ENCODE peak calls at places on chromosomes 2 and 18, in seven cellular contexts. One of them, this sample, is unnamed.

GRCh38 chr2:216043949-216044348 is 30.6 kb upstream of the MREG start:
- DNase-seq in activated CD8-positive, alpha-beta T cell treated with anti-CD3 and anti-CD28 coated beads for 36 hours: no peak
- DNase-seq in pancreas: no peak
- DNase-seq in H9: no peak
- DNase-seq in hepatocyte: no peak
- DNase-seq in body of pancreas: no peak
- DNase-seq in gastrocnemius medialis: no peak
- DNase-seq in this sample: no peak

GRCh38 chr2:65604246-65604645 is 171.8 kb upstream of the SPRED2 start:
- DNase-seq in activated CD8-positive, alpha-beta T cell treated with anti-CD3 and anti-CD28 coated beads for 36 hours: no peak
- DNase-seq in H9: no peak
- DNase-seq in pancreas: no peak
- DNase-seq in gastrocnemius medialis: no peak
- DNase-seq in body of pancreas: no peak
- DNase-seq in hepatocyte: no peak
- DNase-seq in this sample: peak

GRCh38 chr2:219445220-219445631 is 10.6 kb downstream of the SPEG start:
- DNase-seq in H9: no peak
- DNase-seq in pancreas: no peak
- DNase-seq in hepatocyte: no peak
- DNase-seq in body of pancreas: no peak
- DNase-seq in gastrocnemius medialis: no peak
- DNase-seq in activated CD8-positive, alpha-beta T cell treated with anti-CD3 and anti-CD28 coated beads for 36 hours: no peak
- DNase-seq in this sample: no peak

GRCh38 chr2:203840816-203841215 is 26.8 kb upstream of the CTLA4 start:
- DNase-seq in activated CD8-positive, alpha-beta T cell treated with anti-CD3 and anti-CD28 coated beads for 36 hours: peak
- DNase-seq in hepatocyte: no peak
- DNase-seq in body of pancreas: no peak
- DNase-seq in H9: no peak
- DNase-seq in gastrocnemius medialis: no peak
- DNase-seq in pancreas: no peak
- DNase-seq in this sample: no peak

GRCh38 chr2:33033524-33034150 is 86.9 kb downstream of the LTBP1 start:
- DNase-seq in pancreas: no peak
- DNase-seq in body of pancreas: no peak
- DNase-seq in gastrocnemius medialis: no peak
- DNase-seq in hepatocyte: peak
- DNase-seq in activated CD8-positive, alpha-beta T cell treated with anti-CD3 and anti-CD28 coated beads for 36 hours: no peak
- DNase-seq in H9: no peak
- DNase-seq in this sample: peak

GRCh38 chr18:2522112-2522511 is 49.2 kb downstream of the METTL4 start:
- DNase-seq in activated CD8-positive, alpha-beta T cell treated with anti-CD3 and anti-CD28 coated beads for 36 hours: no peak
- DNase-seq in gastrocnemius medialis: no peak
- DNase-seq in H9: no peak
- DNase-seq in hepatocyte: no peak
- DNase-seq in pancreas: no peak
- DNase-seq in body of pancreas: no peak
- DNase-seq in this sample: no peak

GRCh38 chr2:105746177-105747080 is 1.7 kb downstream of the NCK2 start:
- DNase-seq in H9: peak
- DNase-seq in body of pancreas: peak
- DNase-seq in gastrocnemius medialis: peak
- DNase-seq in activated CD8-positive, alpha-beta T cell treated with anti-CD3 and anti-CD28 coated beads for 36 hours: peak
- DNase-seq in pancreas: peak
- DNase-seq in hepatocyte: peak
- DNase-seq in this sample: peak

GRCh38 chr2:158905824-158906223 is 62.6 kb upstream of the TANC1 start:
- DNase-seq in hepatocyte: no peak
- DNase-seq in gastrocnemius medialis: no peak
- DNase-seq in body of pancreas: no peak
- DNase-seq in H9: no peak
- DNase-seq in activated CD8-positive, alpha-beta T cell treated with anti-CD3 and anti-CD28 coated beads for 36 hours: no peak
- DNase-seq in pancreas: no peak
- DNase-seq in this sample: no peak

GRCh38 chr18:23805898-23806297 is 116.6 kb downstream of the LAMA3 start:
- DNase-seq in H9: no peak
- DNase-seq in hepatocyte: no peak
- DNase-seq in body of pancreas: no peak
- DNase-seq in pancreas: no peak
- DNase-seq in activated CD8-positive, alpha-beta T cell treated with anti-CD3 and anti-CD28 coated beads for 36 hours: no peak
- DNase-seq in gastrocnemius medialis: no peak
- DNase-seq in this sample: peak

GRCh38 chr18:36109737-36110136 is 19.4 kb downstream of the SLC39A6 start:
- DNase-seq in gastrocnemius medialis: no peak
- DNase-seq in H9: no peak
- DNase-seq in pancreas: no peak
- DNase-seq in hepatocyte: no peak
- DNase-seq in body of pancreas: no peak
- DNase-seq in activated CD8-positive, alpha-beta T cell treated with anti-CD3 and anti-CD28 coated beads for 36 hours: no peak
- DNase-seq in this sample: no peak

GRCh38 chr18:8685141-8685913 is 20.0 kb upstream of the MTCL1 start:
- DNase-seq in hepatocyte: no peak
- DNase-seq in gastrocnemius medialis: no peak
- DNase-seq in activated CD8-positive, alpha-beta T cell treated with anti-CD3 and anti-CD28 coated beads for 36 hours: no peak
- DNase-seq in body of pancreas: no peak
- DNase-seq in H9: no peak
- DNase-seq in pancreas: no peak
- DNase-seq in this sample: peak

GRCh38 chr2:67626656-67627055 is 229.5 kb downstream of the ETAA1 start:
- DNase-seq in pancreas: no peak
- DNase-seq in activated CD8-positive, alpha-beta T cell treated with anti-CD3 and anti-CD28 coated beads for 36 hours: no peak
- DNase-seq in gastrocnemius medialis: no peak
- DNase-seq in hepatocyte: no peak
- DNase-seq in body of pancreas: no peak
- DNase-seq in H9: no peak
- DNase-seq in this sample: no peak

GRCh38 chr2:228369400-228370031 is 188.0 kb upstream of the SPHKAP start:
- DNase-seq in gastrocnemius medialis: no peak
- DNase-seq in hepatocyte: no peak
- DNase-seq in activated CD8-positive, alpha-beta T cell treated with anti-CD3 and anti-CD28 coated beads for 36 hours: no peak
- DNase-seq in H9: no peak
- DNase-seq in pancreas: peak
- DNase-seq in body of pancreas: peak
- DNase-seq in this sample: no peak

GRCh38 chr2:2577366-2577765 is 246.3 kb upstream of the MYT1L start:
- DNase-seq in pancreas: peak
- DNase-seq in H9: peak
- DNase-seq in gastrocnemius medialis: no peak
- DNase-seq in activated CD8-positive, alpha-beta T cell treated with anti-CD3 and anti-CD28 coated beads for 36 hours: no peak
- DNase-seq in body of pancreas: peak
- DNase-seq in hepatocyte: no peak
- DNase-seq in this sample: no peak

GRCh38 chr18:57579928-57580327 is 6.6 kb downstream of the FECH start:
- DNase-seq in hepatocyte: no peak
- DNase-seq in pancreas: no peak
- DNase-seq in activated CD8-positive, alpha-beta T cell treated with anti-CD3 and anti-CD28 coated beads for 36 hours: peak
- DNase-seq in body of pancreas: no peak
- DNase-seq in gastrocnemius medialis: no peak
- DNase-seq in H9: no peak
- DNase-seq in this sample: no peak

GRCh38 chr2:61764035-61764800 is 89.6 kb downstream of the FAM161A start:
- DNase-seq in gastrocnemius medialis: peak
- DNase-seq in body of pancreas: peak
- DNase-seq in hepatocyte: peak
- DNase-seq in activated CD8-positive, alpha-beta T cell treated with anti-CD3 and anti-CD28 coated beads for 36 hours: peak
- DNase-seq in H9: peak
- DNase-seq in pancreas: peak
- DNase-seq in this sample: peak

GRCh38 chr2:61758991-61759390 is 94.9 kb downstream of the FAM161A start:
- DNase-seq in gastrocnemius medialis: no peak
- DNase-seq in pancreas: no peak
- DNase-seq in H9: no peak
- DNase-seq in body of pancreas: no peak
- DNase-seq in activated CD8-positive, alpha-beta T cell treated with anti-CD3 and anti-CD28 coated beads for 36 hours: no peak
- DNase-seq in hepatocyte: peak
- DNase-seq in this sample: peak

GRCh38 chr2:61759718-61760117 is 94.1 kb downstream of the FAM161A start:
- DNase-seq in H9: no peak
- DNase-seq in gastrocnemius medialis: no peak
- DNase-seq in activated CD8-positive, alpha-beta T cell treated with anti-CD3 and anti-CD28 coated beads for 36 hours: no peak
- DNase-seq in body of pancreas: no peak
- DNase-seq in pancreas: no peak
- DNase-seq in hepatocyte: no peak
- DNase-seq in this sample: peak

GRCh38 chr2:61762292-61762691 is 91.6 kb downstream of the FAM161A start:
- DNase-seq in hepatocyte: no peak
- DNase-seq in H9: no peak
- DNase-seq in gastrocnemius medialis: no peak
- DNase-seq in pancreas: no peak
- DNase-seq in body of pancreas: no peak
- DNase-seq in activated CD8-positive, alpha-beta T cell treated with anti-CD3 and anti-CD28 coated beads for 36 hours: peak
- DNase-seq in this sample: no peak

DNA sequence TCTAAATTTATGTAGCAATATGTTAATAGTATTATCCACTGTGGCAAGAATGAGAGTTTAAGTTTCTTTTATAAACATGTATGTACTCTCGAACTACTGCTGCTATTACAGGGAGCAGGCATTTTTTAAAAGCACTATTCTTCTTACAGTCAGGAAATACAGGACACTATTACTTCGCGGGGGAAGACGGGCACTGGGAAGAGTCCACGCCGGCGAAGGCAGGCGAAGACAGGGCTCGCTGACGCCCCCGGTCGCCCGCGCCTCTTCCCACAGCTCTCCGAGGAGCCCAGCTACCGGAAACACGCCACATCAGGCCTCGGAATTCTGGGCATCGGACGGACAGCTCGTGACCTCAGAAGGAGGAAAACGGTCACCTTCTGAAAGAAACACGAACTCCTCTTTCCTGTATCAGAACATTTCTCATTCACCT is 90.2 kb downstream of the FAM161A start:
- DNase-seq in hepatocyte: peak
- DNase-seq in gastrocnemius medialis: peak
- DNase-seq in H9: no peak
- DNase-seq in activated CD8-positive, alpha-beta T cell treated with anti-CD3 and anti-CD28 coated beads for 36 hours: no peak
- DNase-seq in body of pancreas: peak
- DNase-seq in pancreas: peak
- DNase-seq in this sample: peak
- TF ChIP-seq CTCF in hepatocyte: no peak
- TF ChIP-seq CTCF in gastrocnemius medialis: no peak
- TF ChIP-seq CTCF in H9: peak
- TF ChIP-seq CTCF in activated CD8-positive, alpha-beta T cell treated with anti-CD3 and anti-CD28 coated beads for 36 hours: no peak
- TF ChIP-seq CTCF in body of pancreas: no peak
- TF ChIP-seq CTCF in pancreas: no peak
- TF ChIP-seq CTCF in this sample: no peak

GRCh38 chr18:46624127-46624526 is 32.9 kb downstream of the LOXHD1 start:
- DNase-seq in hepatocyte: no peak
- DNase-seq in activated CD8-positive, alpha-beta T cell treated with anti-CD3 and anti-CD28 coated beads for 36 hours: peak
- DNase-seq in pancreas: no peak
- DNase-seq in gastrocnemius medialis: no peak
- DNase-seq in body of pancreas: no peak
- DNase-seq in H9: no peak
- DNase-seq in this sample: no peak

GRCh38 chr18:46621871-46622270 is 35.1 kb downstream of the LOXHD1 start:
- DNase-seq in pancreas: no peak
- DNase-seq in body of pancreas: no peak
- DNase-seq in H9: no peak
- DNase-seq in gastrocnemius medialis: no peak
- DNase-seq in hepatocyte: no peak
- DNase-seq in activated CD8-positive, alpha-beta T cell treated with anti-CD3 and anti-CD28 coated beads for 36 hours: no peak
- DNase-seq in this sample: no peak

GRCh38 chr18:46623541-46623940 is 33.5 kb downstream of the LOXHD1 start:
- DNase-seq in activated CD8-positive, alpha-beta T cell treated with anti-CD3 and anti-CD28 coated beads for 36 hours: peak
- DNase-seq in hepatocyte: no peak
- DNase-seq in gastrocnemius medialis: no peak
- DNase-seq in H9: no peak
- DNase-seq in pancreas: no peak
- DNase-seq in body of pancreas: no peak
- DNase-seq in this sample: peak

GRCh38 chr18:46622451-46622850 is 34.6 kb downstream of the LOXHD1 start:
- DNase-seq in hepatocyte: no peak
- DNase-seq in gastrocnemius medialis: no peak
- DNase-seq in activated CD8-positive, alpha-beta T cell treated with anti-CD3 and anti-CD28 coated beads for 36 hours: no peak
- DNase-seq in pancreas: no peak
- DNase-seq in body of pancreas: no peak
- DNase-seq in H9: no peak
- DNase-seq in this sample: no peak

DNA sequence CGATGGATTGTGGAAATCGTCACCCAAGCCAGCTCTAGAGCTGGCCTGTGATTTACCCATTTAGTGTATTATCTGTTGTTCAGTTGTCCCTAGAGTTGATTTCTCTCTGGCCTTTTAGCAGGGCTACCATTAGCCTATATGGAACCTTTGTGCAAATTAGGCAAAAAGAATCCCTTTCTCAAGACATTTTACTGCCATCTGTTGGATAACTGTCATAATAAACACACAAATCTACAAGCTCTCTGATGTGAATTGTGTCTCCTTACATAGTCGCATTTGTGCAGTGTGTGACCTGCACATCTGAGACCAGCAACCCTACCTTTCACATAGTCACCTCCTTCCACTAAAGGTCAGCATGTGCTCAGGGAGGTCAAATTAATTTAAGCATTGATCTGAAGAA is 34.0 kb downstream of the LOXHD1 start:
- DNase-seq in body of pancreas: no peak
- DNase-seq in hepatocyte: no peak
- DNase-seq in H9: no peak
- DNase-seq in pancreas: no peak
- DNase-seq in gastrocnemius medialis: no peak
- DNase-seq in activated CD8-positive, alpha-beta T cell treated with anti-CD3 and anti-CD28 coated beads for 36 hours: no peak
- DNase-seq in this sample: peak
- TF ChIP-seq CTCF in body of pancreas: no peak
- TF ChIP-seq CTCF in hepatocyte: peak
- TF ChIP-seq CTCF in H9: no peak
- TF ChIP-seq CTCF in pancreas: no peak
- TF ChIP-seq CTCF in gastrocnemius medialis: no peak
- TF ChIP-seq CTCF in activated CD8-positive, alpha-beta T cell treated with anti-CD3 and anti-CD28 coated beads for 36 hours: no peak
- TF ChIP-seq CTCF in this sample: peak

DNA sequence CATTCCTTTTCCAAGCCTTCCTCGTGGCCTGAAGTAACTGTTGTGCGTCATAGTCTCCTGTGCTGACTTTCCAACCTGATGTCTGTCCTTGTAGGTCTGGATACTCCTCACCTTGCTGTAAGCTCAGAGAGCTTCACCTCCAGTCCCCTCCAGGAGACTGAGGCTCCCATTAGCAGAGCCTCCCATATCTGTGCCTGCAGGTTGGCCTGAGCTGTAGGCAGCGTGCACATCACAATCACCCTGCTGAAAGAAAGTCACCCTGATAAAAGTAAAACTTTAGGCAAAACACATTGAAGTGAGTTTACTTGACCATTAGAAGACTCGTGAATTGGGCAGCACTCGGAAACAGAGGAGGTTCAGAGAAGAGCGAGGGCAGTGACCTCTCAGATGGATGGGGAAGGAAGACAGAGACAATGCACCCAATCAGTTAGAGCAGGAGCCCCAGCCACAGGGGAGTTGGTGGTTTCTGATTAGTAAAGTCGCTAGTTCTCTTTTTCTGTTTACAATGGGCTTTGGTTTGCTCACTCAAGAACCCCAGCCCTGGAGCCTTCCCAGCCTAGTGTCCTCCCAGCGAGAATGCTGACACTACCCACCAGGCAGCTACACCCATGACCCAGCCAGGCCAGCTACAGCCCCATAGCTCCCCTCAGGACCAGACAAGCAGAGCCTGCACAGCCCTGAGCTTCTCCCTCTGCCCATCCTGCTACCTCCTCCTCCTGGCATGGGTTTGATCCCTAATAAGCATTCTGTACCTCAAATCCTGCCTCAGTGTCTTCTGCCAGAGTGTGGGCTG is 12.1 kb upstream of the TPO start:
- DNase-seq in body of pancreas: no peak
- DNase-seq in gastrocnemius medialis: no peak
- DNase-seq in H9: no peak
- DNase-seq in activated CD8-positive, alpha-beta T cell treated with anti-CD3 and anti-CD28 coated beads for 36 hours: no peak
- DNase-seq in pancreas: no peak
- DNase-seq in hepatocyte: no peak
- DNase-seq in this sample: no peak
- TF ChIP-seq CTCF in body of pancreas: no peak
- TF ChIP-seq CTCF in gastrocnemius medialis: no peak
- TF ChIP-seq CTCF in H9: no peak
- TF ChIP-seq CTCF in activated CD8-positive, alpha-beta T cell treated with anti-CD3 and anti-CD28 coated beads for 36 hours: no peak
- TF ChIP-seq CTCF in pancreas: no peak
- TF ChIP-seq CTCF in hepatocyte: no peak
- TF ChIP-seq CTCF in this sample: no peak

GRCh38 chr2:70103531-70104061 is 16.3 kb downstream of the PCBP1 start:
- DNase-seq in pancreas: no peak
- DNase-seq in hepatocyte: no peak
- DNase-seq in H9: no peak
- DNase-seq in body of pancreas: no peak
- DNase-seq in gastrocnemius medialis: no peak
- DNase-seq in activated CD8-positive, alpha-beta T cell treated with anti-CD3 and anti-CD28 coated beads for 36 hours: peak
- DNase-seq in this sample: no peak
- TF ChIP-seq CTCF in pancreas: no peak
- TF ChIP-seq CTCF in hepatocyte: no peak
- TF ChIP-seq CTCF in H9: no peak
- TF ChIP-seq CTCF in body of pancreas: no peak
- TF ChIP-seq CTCF in gastrocnemius medialis: no peak
- TF ChIP-seq CTCF in activated CD8-positive, alpha-beta T cell treated with anti-CD3 and anti-CD28 coated beads for 36 hours: no peak
- TF ChIP-seq CTCF in this sample: no peak